ENCODE peak calls at places on chromosome 22, in five cellular contexts. One of them, this sample, is unnamed.

GRCh38 chr22:17436382-17436951 is 67.2 kb downstream of the CECR2 start:
- DNase-seq in PC-3: no peak
- DNase-seq in fibroblast of pulmonary artery: peak; percentile 25
- DNase-seq in astrocyte of the cerebellum: no peak
- DNase-seq in brain microvascular endothelial cell: no peak
- DNase-seq in this sample: peak; percentile 69

GRCh38 chr22:31538815-31539214 is 42.5 kb downstream of the SFI1 start:
- DNase-seq in PC-3: no peak
- DNase-seq in fibroblast of pulmonary artery: no peak
- DNase-seq in brain microvascular endothelial cell: no peak
- DNase-seq in astrocyte of the cerebellum: no peak
- DNase-seq in this sample: no peak

GRCh38 chr22:32106930-32107329 is 52.2 kb downstream of the C22orf42 start:
- DNase-seq in astrocyte of the cerebellum: peak; percentile 5
- DNase-seq in PC-3: peak; percentile 36
- DNase-seq in brain microvascular endothelial cell: no peak
- DNase-seq in fibroblast of pulmonary artery: peak; percentile 18
- DNase-seq in this sample: peak; percentile 26

GRCh38 chr22:50302041-50302541 is 5.4 kb downstream of the PLXNB2 start:
- DNase-seq in astrocyte of the cerebellum: no peak
- DNase-seq in PC-3: peak; percentile 15
- DNase-seq in brain microvascular endothelial cell: no peak
- DNase-seq in fibroblast of pulmonary artery: peak; percentile 29
- DNase-seq in this sample: no peak

GRCh38 chr22:48939441-48940265 is 888.0 kb downstream of the BRD1 start:
- DNase-seq in brain microvascular endothelial cell: no peak
- DNase-seq in astrocyte of the cerebellum: no peak
- DNase-seq in fibroblast of pulmonary artery: no peak
- DNase-seq in PC-3: no peak
- DNase-seq in this sample: no peak

GRCh38 chr22:24500251-24500820 is 5.2 kb downstream of the UPB1 start:
- DNase-seq in fibroblast of pulmonary artery: no peak
- DNase-seq in PC-3: no peak
- DNase-seq in astrocyte of the cerebellum: no peak
- DNase-seq in brain microvascular endothelial cell: no peak
- DNase-seq in this sample: no peak

GRCh38 chr22:28044546-28045173 is 125.6 kb upstream of the PITPNB start:
- DNase-seq in fibroblast of pulmonary artery: no peak
- DNase-seq in PC-3: no peak
- DNase-seq in brain microvascular endothelial cell: no peak
- DNase-seq in astrocyte of the cerebellum: no peak
- DNase-seq in this sample: no peak

GRCh38 chr22:45441158-45441557 is 27.7 kb downstream of the RIBC2 start:
- DNase-seq in astrocyte of the cerebellum: peak; percentile 34
- DNase-seq in fibroblast of pulmonary artery: peak; percentile 74
- DNase-seq in brain microvascular endothelial cell: peak; percentile 48
- DNase-seq in PC-3: peak; percentile 70
- DNase-seq in this sample: peak; percentile 81

GRCh38 chr22:49497266-49497665 is 330.4 kb downstream of the BRD1 start:
- DNase-seq in astrocyte of the cerebellum: no peak
- DNase-seq in brain microvascular endothelial cell: no peak
- DNase-seq in fibroblast of pulmonary artery: no peak
- DNase-seq in PC-3: peak; percentile 76
- DNase-seq in this sample: no peak

GRCh38 chr22:35312198-35313059 is 12.7 kb downstream of the TOM1 start:
- DNase-seq in PC-3: peak; percentile 62
- DNase-seq in fibroblast of pulmonary artery: no peak
- DNase-seq in brain microvascular endothelial cell: peak; percentile 72
- DNase-seq in astrocyte of the cerebellum: no peak
- DNase-seq in this sample: peak; percentile 24

GRCh38 chr22:35010543-35010942 is 55.4 kb upstream of the ISX start:
- DNase-seq in astrocyte of the cerebellum: no peak
- DNase-seq in PC-3: no peak
- DNase-seq in brain microvascular endothelial cell: no peak
- DNase-seq in fibroblast of pulmonary artery: no peak
- DNase-seq in this sample: no peak

GRCh38 chr22:32950366-32950765 is 107.8 kb downstream of the SYN3 start:
- DNase-seq in astrocyte of the cerebellum: no peak
- DNase-seq in fibroblast of pulmonary artery: peak; percentile 29
- DNase-seq in PC-3: no peak
- DNase-seq in brain microvascular endothelial cell: no peak
- DNase-seq in this sample: no peak

GRCh38 chr22:37053310-37054077 is 2.0 kb downstream of the KCTD17 start:
- DNase-seq in astrocyte of the cerebellum: no peak
- DNase-seq in PC-3: no peak
- DNase-seq in brain microvascular endothelial cell: no peak
- DNase-seq in fibroblast of pulmonary artery: peak; percentile 17
- DNase-seq in this sample: no peak

GRCh38 chr22:37054078-37054440 is 2.5 kb downstream of the KCTD17 start:
- DNase-seq in astrocyte of the cerebellum: no peak
- DNase-seq in fibroblast of pulmonary artery: no peak
- DNase-seq in brain microvascular endothelial cell: no peak
- DNase-seq in PC-3: no peak
- DNase-seq in this sample: no peak

GRCh38 chr22:37052386-37053309 is 1.1 kb downstream of the KCTD17 start:
- DNase-seq in fibroblast of pulmonary artery: no peak
- DNase-seq in PC-3: no peak
- DNase-seq in astrocyte of the cerebellum: no peak
- DNase-seq in brain microvascular endothelial cell: no peak
- DNase-seq in this sample: no peak

GRCh38 chr22:37050913-37051628 is 471 bp upstream of the KCTD17 start:
- DNase-seq in astrocyte of the cerebellum: no peak
- DNase-seq in fibroblast of pulmonary artery: no peak
- DNase-seq in brain microvascular endothelial cell: no peak
- DNase-seq in PC-3: no peak
- DNase-seq in this sample: no peak

GRCh38 chr22:37051629-37052385 is at the start of gene KCTD17:
- DNase-seq in fibroblast of pulmonary artery: peak; percentile 69
- DNase-seq in brain microvascular endothelial cell: peak; percentile 52
- DNase-seq in astrocyte of the cerebellum: peak; percentile 15
- DNase-seq in PC-3: peak; percentile 58
- DNase-seq in this sample: peak; percentile 66
- TF ChIP-seq CTCF in fibroblast of pulmonary artery: no peak
- TF ChIP-seq CTCF in brain microvascular endothelial cell: no peak
- TF ChIP-seq CTCF in astrocyte of the cerebellum: no peak
- TF ChIP-seq CTCF in PC-3: no peak
- TF ChIP-seq CTCF in this sample: no peak

GRCh38 chr22:29394931-29395581 is 6.7 kb upstream of the AP1B1 start:
- DNase-seq in fibroblast of pulmonary artery: peak; percentile 81
- DNase-seq in astrocyte of the cerebellum: peak; percentile 45
- DNase-seq in brain microvascular endothelial cell: peak; percentile 70
- DNase-seq in PC-3: peak; percentile 74
- DNase-seq in this sample: peak; percentile 86
- TF ChIP-seq CTCF in fibroblast of pulmonary artery: peak; percentile 86
- TF ChIP-seq CTCF in astrocyte of the cerebellum: peak; percentile 81
- TF ChIP-seq CTCF in brain microvascular endothelial cell: peak; percentile 90
- TF ChIP-seq CTCF in PC-3: peak; percentile 83
- TF ChIP-seq CTCF in this sample: peak; percentile 92

GRCh38 chr22:23386245-23386631 is 193.9 kb downstream of the IGLL1 start:
- DNase-seq in fibroblast of pulmonary artery: no peak
- DNase-seq in brain microvascular endothelial cell: no peak
- DNase-seq in PC-3: no peak
- DNase-seq in astrocyte of the cerebellum: no peak
- DNase-seq in this sample: no peak
- TF ChIP-seq CTCF in fibroblast of pulmonary artery: no peak
- TF ChIP-seq CTCF in brain microvascular endothelial cell: no peak
- TF ChIP-seq CTCF in PC-3: peak; percentile 1
- TF ChIP-seq CTCF in astrocyte of the cerebellum: no peak
- TF ChIP-seq CTCF in this sample: no peak

GRCh38 chr22:46851311-46851710 is 88.9 kb downstream of the TBC1D22A start:
- DNase-seq in astrocyte of the cerebellum: no peak
- DNase-seq in brain microvascular endothelial cell: no peak
- DNase-seq in PC-3: no peak
- DNase-seq in fibroblast of pulmonary artery: no peak
- DNase-seq in this sample: no peak

GRCh38 chr22:46853191-46853590 is 90.7 kb downstream of the TBC1D22A start:
- DNase-seq in PC-3: no peak
- DNase-seq in astrocyte of the cerebellum: no peak
- DNase-seq in fibroblast of pulmonary artery: no peak
- DNase-seq in brain microvascular endothelial cell: no peak
- DNase-seq in this sample: no peak

GRCh38 chr22:46851941-46852340 is 89.5 kb downstream of the TBC1D22A start:
- DNase-seq in brain microvascular endothelial cell: no peak
- DNase-seq in astrocyte of the cerebellum: no peak
- DNase-seq in PC-3: no peak
- DNase-seq in fibroblast of pulmonary artery: no peak
- DNase-seq in this sample: no peak

GRCh38 chr22:46854125-46854870 is 91.8 kb downstream of the TBC1D22A start:
- DNase-seq in astrocyte of the cerebellum: no peak
- DNase-seq in fibroblast of pulmonary artery: peak; percentile 40
- DNase-seq in brain microvascular endothelial cell: peak; percentile 14
- DNase-seq in PC-3: no peak
- DNase-seq in this sample: peak; percentile 70

GRCh38 chr22:46852771-46853170 is 90.3 kb downstream of the TBC1D22A start:
- DNase-seq in fibroblast of pulmonary artery: no peak
- DNase-seq in brain microvascular endothelial cell: no peak
- DNase-seq in astrocyte of the cerebellum: no peak
- DNase-seq in PC-3: no peak
- DNase-seq in this sample: no peak
- TF ChIP-seq CTCF in fibroblast of pulmonary artery: no peak
- TF ChIP-seq CTCF in brain microvascular endothelial cell: no peak
- TF ChIP-seq CTCF in astrocyte of the cerebellum: no peak
- TF ChIP-seq CTCF in PC-3: no peak
- TF ChIP-seq CTCF in this sample: no peak

DNA sequence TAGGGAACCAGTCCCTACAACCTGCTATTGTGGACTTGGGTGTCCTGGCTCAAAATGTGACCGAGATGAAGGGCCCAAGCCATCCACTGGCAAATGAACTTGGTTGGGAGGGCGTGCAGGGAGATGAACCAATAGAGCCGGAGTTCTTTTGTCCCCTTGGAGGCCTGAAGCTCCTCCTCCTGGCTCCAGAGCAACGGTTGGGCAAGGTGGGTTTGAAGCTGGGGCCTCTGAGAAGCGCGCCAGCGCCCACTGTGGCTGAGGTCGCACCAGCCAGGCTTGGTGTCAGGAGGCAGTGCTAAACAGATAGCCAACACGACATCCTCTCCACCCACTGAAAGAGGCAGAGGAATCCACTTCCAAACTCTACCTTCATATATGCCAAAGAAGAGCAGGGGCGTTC is 36.0 kb upstream of the PACSIN2 start:
- DNase-seq in fibroblast of pulmonary artery: no peak
- DNase-seq in PC-3: no peak
- DNase-seq in brain microvascular endothelial cell: no peak
- DNase-seq in astrocyte of the cerebellum: no peak
- DNase-seq in this sample: no peak
- TF ChIP-seq CTCF in fibroblast of pulmonary artery: no peak
- TF ChIP-seq CTCF in PC-3: no peak
- TF ChIP-seq CTCF in brain microvascular endothelial cell: no peak
- TF ChIP-seq CTCF in astrocyte of the cerebellum: no peak
- TF ChIP-seq CTCF in this sample: no peak

GRCh38 chr22:38859581-38860290 is 12.3 kb downstream of the CBX6 start:
- DNase-seq in fibroblast of pulmonary artery: no peak
- DNase-seq in astrocyte of the cerebellum: no peak
- DNase-seq in brain microvascular endothelial cell: no peak
- DNase-seq in PC-3: no peak
- DNase-seq in this sample: no peak

GRCh38 chr22:38860291-38861169 is 11.5 kb downstream of the CBX6 start:
- DNase-seq in fibroblast of pulmonary artery: no peak
- DNase-seq in PC-3: no peak
- DNase-seq in astrocyte of the cerebellum: no peak
- DNase-seq in brain microvascular endothelial cell: no peak
- DNase-seq in this sample: no peak

GRCh38 chr22:38862375-38863329 is 9.4 kb downstream of the CBX6 start:
- DNase-seq in brain microvascular endothelial cell: no peak
- DNase-seq in PC-3: no peak
- DNase-seq in astrocyte of the cerebellum: no peak
- DNase-seq in fibroblast of pulmonary artery: peak; percentile 47
- DNase-seq in this sample: no peak

GRCh38 chr22:38861927-38862326 is 10.1 kb downstream of the CBX6 start:
- DNase-seq in brain microvascular endothelial cell: no peak
- DNase-seq in astrocyte of the cerebellum: no peak
- DNase-seq in fibroblast of pulmonary artery: no peak
- DNase-seq in PC-3: no peak
- DNase-seq in this sample: no peak

GRCh38 chr22:38861170-38861874 is 10.7 kb downstream of the CBX6 start:
- DNase-seq in brain microvascular endothelial cell: no peak
- DNase-seq in astrocyte of the cerebellum: no peak
- DNase-seq in PC-3: no peak
- DNase-seq in fibroblast of pulmonary artery: peak; percentile 22
- DNase-seq in this sample: no peak
- TF ChIP-seq CTCF in brain microvascular endothelial cell: peak; percentile 55
- TF ChIP-seq CTCF in astrocyte of the cerebellum: peak; percentile 42
- TF ChIP-seq CTCF in PC-3: peak; percentile 8
- TF ChIP-seq CTCF in fibroblast of pulmonary artery: peak; percentile 37
- TF ChIP-seq CTCF in this sample: peak; percentile 41

GRCh38 chr22:26797910-26798309 is 140.5 kb downstream of the MIAT start:
- DNase-seq in astrocyte of the cerebellum: no peak
- DNase-seq in brain microvascular endothelial cell: no peak
- DNase-seq in fibroblast of pulmonary artery: no peak
- DNase-seq in PC-3: no peak
- DNase-seq in this sample: peak; percentile 11
- TF ChIP-seq CTCF in astrocyte of the cerebellum: no peak
- TF ChIP-seq CTCF in brain microvascular endothelial cell: peak; percentile 42
- TF ChIP-seq CTCF in fibroblast of pulmonary artery: no peak
- TF ChIP-seq CTCF in PC-3: no peak
- TF ChIP-seq CTCF in this sample: peak; percentile 23

GRCh38 chr22:46996595-46997310 is 234.3 kb downstream of the TBC1D22A start:
- DNase-seq in fibroblast of pulmonary artery: no peak
- DNase-seq in PC-3: peak; percentile 13
- DNase-seq in brain microvascular endothelial cell: no peak
- DNase-seq in astrocyte of the cerebellum: no peak
- DNase-seq in this sample: no peak
- TF ChIP-seq CTCF in fibroblast of pulmonary artery: no peak
- TF ChIP-seq CTCF in PC-3: peak; percentile 48
- TF ChIP-seq CTCF in brain microvascular endothelial cell: peak; percentile 44
- TF ChIP-seq CTCF in astrocyte of the cerebellum: peak; percentile 13
- TF ChIP-seq CTCF in this sample: peak; percentile 38

GRCh38 chr22:44181033-44181911 is 547 bp downstream of the PARVG start:
- DNase-seq in fibroblast of pulmonary artery: no peak
- DNase-seq in astrocyte of the cerebellum: no peak
- DNase-seq in PC-3: peak; percentile 3
- DNase-seq in brain microvascular endothelial cell: no peak
- DNase-seq in this sample: no peak

GRCh38 chr22:44180706-44181032 is at the start of gene PARVG:
- DNase-seq in PC-3: peak; percentile 38
- DNase-seq in fibroblast of pulmonary artery: no peak
- DNase-seq in brain microvascular endothelial cell: no peak
- DNase-seq in astrocyte of the cerebellum: no peak
- DNase-seq in this sample: peak; percentile 20

GRCh38 chr22:44182591-44183588 is 2.2 kb downstream of the PARVG start:
- DNase-seq in PC-3: no peak
- DNase-seq in fibroblast of pulmonary artery: no peak
- DNase-seq in astrocyte of the cerebellum: no peak
- DNase-seq in brain microvascular endothelial cell: no peak
- DNase-seq in this sample: no peak

GRCh38 chr22:44179989-44180705 is 578 bp upstream of the PARVG start:
- DNase-seq in PC-3: no peak
- DNase-seq in brain microvascular endothelial cell: no peak
- DNase-seq in astrocyte of the cerebellum: no peak
- DNase-seq in fibroblast of pulmonary artery: no peak
- DNase-seq in this sample: no peak

GRCh38 chr22:44181912-44182590 is 1.3 kb downstream of the PARVG start:
- DNase-seq in brain microvascular endothelial cell: no peak
- DNase-seq in PC-3: no peak
- DNase-seq in astrocyte of the cerebellum: no peak
- DNase-seq in fibroblast of pulmonary artery: no peak
- DNase-seq in this sample: no peak
- TF ChIP-seq CTCF in brain microvascular endothelial cell: no peak
- TF ChIP-seq CTCF in PC-3: no peak
- TF ChIP-seq CTCF in astrocyte of the cerebellum: no peak
- TF ChIP-seq CTCF in fibroblast of pulmonary artery: no peak
- TF ChIP-seq CTCF in this sample: no peak

This sample was measured in choroid plexus epithelial cell.